ENCODE peak calls at places on chromosomes 1 and 21, in five cellular contexts. D is endothelial cell of umbilical vein; S is caudate nucleus; E is activated T-cell treated with anti-CD3 and anti-CD28 coated beads, Interleukin-2, amount 50 U/mL, for 72 hours; Q is T follicular helper cell. R is an unnamed sample.

GRCh38 chr1:46491500-46492268 is 2.0 kb downstream of the DMBX1 start:
- DNase-seq in D (no peak), S (no peak), E (no peak), Q (no peak), R (no peak)

GRCh38 chr21:42247716-42248115 is 28.8 kb downstream of the ABCG1 start:
- DNase-seq in D (no peak), S (no peak), E (no peak), Q (no peak), R (no peak)

GRCh38 chr1:61083014-61083798 is 845 bp downstream of the NFIA start:
- DNase-seq in D (peak; percentile 30), S (no peak), E (peak; percentile 29), Q (no peak), R (peak; percentile 44)

GRCh38 chr1:100277866-100278265 is 11.8 kb downstream of the RTCA start:
- DNase-seq in D (peak; percentile 6), S (no peak), E (no peak), Q (peak; percentile 7), R (peak; percentile 56)

GRCh38 chr1:244548558-244549115 is 87.6 kb downstream of the CATSPERE start:
- DNase-seq in D (no peak), S (no peak), E (no peak), Q (no peak), R (no peak)

GRCh38 chr1:232713785-232714184 is 83.9 kb upstream of the SIPA1L2 start:
- DNase-seq in D (no peak), S (no peak), E (no peak), Q (no peak), R (no peak)

GRCh38 chr1:67564193-67564592 is 120.8 kb upstream of the GADD45A start:
- DNase-seq in D (peak; percentile 91), S (no peak), E (no peak), Q (no peak), R (peak; percentile 91)

GRCh38 chr1:221758455-221758854 is 16.6 kb upstream of the DUSP10 start:
- DNase-seq in D (no peak), S (no peak), E (no peak), Q (no peak), R (no peak)

GRCh38 chr1:181135462-181135781 is 46.9 kb downstream of the IER5 start:
- DNase-seq in D (no peak), S (no peak), E (peak; percentile 45), Q (no peak), R (peak; percentile 30)

GRCh38 chr1:46798820-46799219 is at the start of gene CYP4B1:
- DNase-seq in D (no peak), S (no peak), E (no peak), Q (no peak), R (no peak)

GRCh38 chr21:40371329-40371728 is 475.6 kb downstream of the DSCAM start:
- DNase-seq in D (no peak), S (no peak), E (no peak), Q (no peak), R (no peak)

GRCh38 chr1:1085171-1085841 is 11.2 kb upstream of the RNF223 start:
- DNase-seq in D (no peak), S (no peak), E (no peak), Q (no peak), R (no peak)

GRCh38 chr1:153465728-153466625 is 5.5 kb upstream of the S100A7 start:
- DNase-seq in D (peak; percentile 9), S (no peak), E (peak; percentile 61), Q (peak; percentile 37), R (peak; percentile 34)

GRCh38 chr1:156666862-156667609 is 10.2 kb downstream of the NES start:
- DNase-seq in D (no peak), S (no peak), E (no peak), Q (no peak), R (peak; percentile 18)

GRCh38 chr1:223319373-223319772 is 44.6 kb downstream of the SUSD4 start:
- DNase-seq in D (no peak), S (no peak), E (no peak), Q (no peak), R (no peak)

GRCh38 chr1:40059960-40060337 is 19.4 kb downstream of the CAP1 start:
- DNase-seq in D (no peak), S (no peak), E (no peak), Q (no peak), R (peak; percentile 19)

GRCh38 chr1:197675475-197676324 is 99.6 kb downstream of the DENND1B start:
- DNase-seq in D (no peak), S (no peak), E (no peak), Q (no peak), R (peak; percentile 1)

GRCh38 chr1:5348732-5349465 is 643.3 kb downstream of the NPHP4 start:
- DNase-seq in D (no peak), S (no peak), E (no peak), Q (no peak), R (no peak)

GRCh38 chr1:112144738-112145426 is 155.4 kb upstream of the KCND3 start:
- DNase-seq in D (no peak), S (no peak), E (no peak), Q (no peak), R (no peak)

GRCh38 chr1:1535989-1536937 is 4.2 kb downstream of the TMEM240 start:
- DNase-seq in D (no peak), S (no peak), E (no peak), Q (no peak), R (no peak)

GRCh38 chr1:215043405-215043804 is 39.1 kb upstream of the KCNK2 start:
- DNase-seq in D (no peak), S (no peak), E (peak; percentile 37), Q (no peak), R (no peak)

GRCh38 chr1:20974069-20974468 is 187.0 kb upstream of the HP1BP3 start:
- DNase-seq in D (no peak), S (no peak), E (no peak), Q (no peak), R (no peak)

GRCh38 chr1:240621249-240621648 is 9.3 kb upstream of the GREM2 start:
- DNase-seq in D (no peak), S (no peak), E (no peak), Q (no peak), R (no peak)

GRCh38 chr1:111196213-111196612 is 4.2 kb downstream of the DENND2D start:
- DNase-seq in D (no peak), S (no peak), E (no peak), Q (no peak), R (no peak)

GRCh38 chr1:212529211-212529731 is 79.3 kb upstream of the ATF3 start:
- DNase-seq in D (no peak), S (no peak), E (no peak), Q (no peak), R (no peak)

GRCh38 chr1:93625582-93626327 is 55.9 kb downstream of the BCAR3 start:
- DNase-seq in D (peak; percentile 99), S (no peak), E (no peak), Q (no peak), R (peak; percentile 99)

GRCh38 chr1:39159224-39160036 is 45.1 kb upstream of the MACF1 start:
- DNase-seq in D (peak; percentile 90), S (no peak), E (no peak), Q (no peak), R (peak; percentile 62)

GRCh38 chr1:201565024-201565730 is 26.2 kb downstream of the NAV1 start:
- DNase-seq in D (no peak), S (peak; percentile 72), E (no peak), Q (no peak), R (no peak)

GRCh38 chr1:243917177-243917862 is 67.3 kb upstream of the AKT3 start:
- DNase-seq in D (peak; percentile 79), S (peak; percentile 16), E (peak; percentile 29), Q (no peak), R (peak; percentile 81)

GRCh38 chr1:240122639-240123604 is 31.2 kb downstream of the FMN2 start:
- DNase-seq in D (no peak), S (peak; percentile 21), E (no peak), Q (no peak), R (no peak)

GRCh38 chr1:10045480-10046355 is 13.0 kb downstream of the UBE4B start:
- DNase-seq in D (no peak), S (no peak), E (no peak), Q (no peak), R (no peak)

GRCh38 chr1:115492880-115493279 is 148.9 kb upstream of the VANGL1 start:
- DNase-seq in D (no peak), S (no peak), E (no peak), Q (no peak), R (no peak)